ENCODE peak calls at places on chromosomes 7 and 10, in six cellular contexts. One of them, this sample, is unnamed.

GRCh38 chr10:72353963-72354355 is 760 bp downstream of the DNAJB12 start:
- DNase-seq in SJSA1: no peak
- DNase-seq in fibroblast of the aortic adventitia: peak
- DNase-seq in lower lobe of right lung: no peak
- DNase-seq in CD4-positive, alpha-beta memory T cell: no peak
- DNase-seq in AG08396: peak
- DNase-seq in this sample: no peak

GRCh38 chr7:2807455-2807845 is 36.7 kb downstream of the GNA12 start:
- DNase-seq in lower lobe of right lung: no peak
- DNase-seq in SJSA1: no peak
- DNase-seq in CD4-positive, alpha-beta memory T cell: no peak
- DNase-seq in AG08396: no peak
- DNase-seq in fibroblast of the aortic adventitia: no peak
- DNase-seq in this sample: no peak

GRCh38 chr7:128932862-128933821 is 4.6 kb upstream of the IRF5 start:
- DNase-seq in lower lobe of right lung: no peak
- DNase-seq in SJSA1: no peak
- DNase-seq in CD4-positive, alpha-beta memory T cell: peak
- DNase-seq in AG08396: no peak
- DNase-seq in fibroblast of the aortic adventitia: no peak
- DNase-seq in this sample: peak

GRCh38 chr10:128884061-128884425 is 583.0 kb upstream of the MGMT start:
- DNase-seq in CD4-positive, alpha-beta memory T cell: no peak
- DNase-seq in SJSA1: no peak
- DNase-seq in fibroblast of the aortic adventitia: no peak
- DNase-seq in AG08396: no peak
- DNase-seq in lower lobe of right lung: no peak
- DNase-seq in this sample: no peak

GRCh38 chr7:134510646-134511045 is 16.7 kb upstream of the AKR1B10 start:
- DNase-seq in AG08396: no peak
- DNase-seq in lower lobe of right lung: no peak
- DNase-seq in SJSA1: no peak
- DNase-seq in CD4-positive, alpha-beta memory T cell: no peak
- DNase-seq in fibroblast of the aortic adventitia: no peak
- DNase-seq in this sample: no peak

GRCh38 chr10:57992321-57993077 is 275.2 kb downstream of the IPMK start:
- DNase-seq in SJSA1: no peak
- DNase-seq in CD4-positive, alpha-beta memory T cell: no peak
- DNase-seq in AG08396: no peak
- DNase-seq in fibroblast of the aortic adventitia: peak
- DNase-seq in lower lobe of right lung: no peak
- DNase-seq in this sample: no peak

GRCh38 chr7:36951257-36951697 is 227.0 kb upstream of the AOAH start:
- DNase-seq in fibroblast of the aortic adventitia: no peak
- DNase-seq in AG08396: no peak
- DNase-seq in SJSA1: no peak
- DNase-seq in CD4-positive, alpha-beta memory T cell: no peak
- DNase-seq in lower lobe of right lung: no peak
- DNase-seq in this sample: no peak

GRCh38 chr10:117960345-117960744 is 86.4 kb downstream of the RAB11FIP2 start:
- DNase-seq in AG08396: no peak
- DNase-seq in lower lobe of right lung: no peak
- DNase-seq in SJSA1: no peak
- DNase-seq in CD4-positive, alpha-beta memory T cell: no peak
- DNase-seq in fibroblast of the aortic adventitia: peak
- DNase-seq in this sample: no peak

GRCh38 chr7:81036041-81036440 is 117.2 kb upstream of the SEMA3C start:
- DNase-seq in fibroblast of the aortic adventitia: peak
- DNase-seq in CD4-positive, alpha-beta memory T cell: no peak
- DNase-seq in AG08396: no peak
- DNase-seq in lower lobe of right lung: no peak
- DNase-seq in SJSA1: no peak
- DNase-seq in this sample: no peak

GRCh38 chr10:50577681-50578350 is 45.9 kb downstream of the SGMS1 start:
- DNase-seq in lower lobe of right lung: no peak
- DNase-seq in fibroblast of the aortic adventitia: peak
- DNase-seq in SJSA1: no peak
- DNase-seq in CD4-positive, alpha-beta memory T cell: no peak
- DNase-seq in AG08396: no peak
- DNase-seq in this sample: peak

GRCh38 chr10:16441106-16441850 is 4.5 kb downstream of the PTER start:
- DNase-seq in CD4-positive, alpha-beta memory T cell: no peak
- DNase-seq in AG08396: no peak
- DNase-seq in fibroblast of the aortic adventitia: peak
- DNase-seq in SJSA1: no peak
- DNase-seq in lower lobe of right lung: no peak
- DNase-seq in this sample: no peak

GRCh38 chr7:135707570-135707966 is 20.4 kb downstream of the SLC13A4 start:
- DNase-seq in fibroblast of the aortic adventitia: no peak
- DNase-seq in SJSA1: no peak
- DNase-seq in AG08396: no peak
- DNase-seq in CD4-positive, alpha-beta memory T cell: no peak
- DNase-seq in lower lobe of right lung: no peak
- DNase-seq in this sample: no peak

GRCh38 chr7:16755397-16755796 is 1.8 kb downstream of the TSPAN13 start:
- DNase-seq in lower lobe of right lung: no peak
- DNase-seq in SJSA1: no peak
- DNase-seq in fibroblast of the aortic adventitia: no peak
- DNase-seq in AG08396: peak
- DNase-seq in CD4-positive, alpha-beta memory T cell: no peak
- DNase-seq in this sample: no peak

GRCh38 chr10:26755443-26755903 is 58.0 kb downstream of the PDSS1 start:
- DNase-seq in fibroblast of the aortic adventitia: peak
- DNase-seq in lower lobe of right lung: no peak
- DNase-seq in CD4-positive, alpha-beta memory T cell: no peak
- DNase-seq in SJSA1: no peak
- DNase-seq in AG08396: no peak
- DNase-seq in this sample: no peak

GRCh38 chr10:13834581-13835286 is 248.0 kb downstream of the PRPF18 start:
- DNase-seq in AG08396: no peak
- DNase-seq in fibroblast of the aortic adventitia: peak
- DNase-seq in CD4-positive, alpha-beta memory T cell: no peak
- DNase-seq in lower lobe of right lung: no peak
- DNase-seq in SJSA1: no peak
- DNase-seq in this sample: no peak

GRCh38 chr7:134290286-134290685 is 26.4 kb downstream of the SLC35B4 start:
- DNase-seq in SJSA1: no peak
- DNase-seq in CD4-positive, alpha-beta memory T cell: no peak
- DNase-seq in lower lobe of right lung: no peak
- DNase-seq in AG08396: no peak
- DNase-seq in fibroblast of the aortic adventitia: peak
- DNase-seq in this sample: no peak

GRCh38 chr7:80907141-80907601 is 11.7 kb downstream of the SEMA3C start:
- DNase-seq in fibroblast of the aortic adventitia: no peak
- DNase-seq in AG08396: no peak
- DNase-seq in SJSA1: no peak
- DNase-seq in lower lobe of right lung: no peak
- DNase-seq in CD4-positive, alpha-beta memory T cell: no peak
- DNase-seq in this sample: no peak

GRCh38 chr7:101659706-101660105 is 30.6 kb upstream of the MYL10 start:
- DNase-seq in CD4-positive, alpha-beta memory T cell: no peak
- DNase-seq in AG08396: no peak
- DNase-seq in lower lobe of right lung: no peak
- DNase-seq in SJSA1: no peak
- DNase-seq in fibroblast of the aortic adventitia: no peak
- DNase-seq in this sample: no peak

GRCh38 chr10:29471483-29471859 is 163.3 kb downstream of the SVIL start:
- DNase-seq in CD4-positive, alpha-beta memory T cell: no peak
- DNase-seq in lower lobe of right lung: no peak
- DNase-seq in AG08396: peak
- DNase-seq in SJSA1: no peak
- DNase-seq in fibroblast of the aortic adventitia: peak
- DNase-seq in this sample: no peak

GRCh38 chr10:11225935-11226334 is 208.3 kb downstream of the CELF2 start:
- DNase-seq in fibroblast of the aortic adventitia: no peak
- DNase-seq in AG08396: no peak
- DNase-seq in lower lobe of right lung: peak
- DNase-seq in SJSA1: no peak
- DNase-seq in CD4-positive, alpha-beta memory T cell: peak
- DNase-seq in this sample: no peak

GRCh38 chr7:47720141-47720906 is 138.4 kb upstream of the TNS3 start:
- DNase-seq in lower lobe of right lung: no peak
- DNase-seq in CD4-positive, alpha-beta memory T cell: no peak
- DNase-seq in fibroblast of the aortic adventitia: peak
- DNase-seq in AG08396: peak
- DNase-seq in SJSA1: no peak
- DNase-seq in this sample: no peak

GRCh38 chr7:51066405-51066882 is 250.2 kb downstream of the COBL start:
- DNase-seq in AG08396: no peak
- DNase-seq in lower lobe of right lung: no peak
- DNase-seq in CD4-positive, alpha-beta memory T cell: no peak
- DNase-seq in SJSA1: no peak
- DNase-seq in fibroblast of the aortic adventitia: no peak
- DNase-seq in this sample: no peak